ENCODE peak calls at places on chromosome 20, in seven cellular contexts. One of them, this sample, is unnamed.

GRCh38 chr20:15637971-15638754 is 935.1 kb downstream of the KIF16B start:
- DNase-seq in suprapubic skin: no peak
- DNase-seq in natural killer cell: no peak
- DNase-seq in mesothelial cell of epicardium: no peak
- DNase-seq in kidney epithelial cell: peak
- DNase-seq in AG10803: peak
- DNase-seq in A549: no peak
- DNase-seq in this sample: no peak

GRCh38 chr20:59817406-59817805 is 116.0 kb downstream of the SYCP2 start:
- DNase-seq in suprapubic skin: no peak
- DNase-seq in natural killer cell: no peak
- DNase-seq in mesothelial cell of epicardium: peak
- DNase-seq in kidney epithelial cell: no peak
- DNase-seq in AG10803: no peak
- DNase-seq in A549: no peak
- DNase-seq in this sample: no peak

GRCh38 chr20:45857836-45858250 is 429 bp downstream of the ZSWIM3 start:
- DNase-seq in suprapubic skin: no peak
- DNase-seq in natural killer cell: no peak
- DNase-seq in mesothelial cell of epicardium: no peak
- DNase-seq in kidney epithelial cell: no peak
- DNase-seq in AG10803: no peak
- DNase-seq in A549: no peak
- DNase-seq in this sample: no peak

GRCh38 chr20:36886859-36887778 is 11.2 kb downstream of the TLDC2 start:
- DNase-seq in suprapubic skin: peak
- DNase-seq in natural killer cell: peak
- DNase-seq in mesothelial cell of epicardium: peak
- DNase-seq in kidney epithelial cell: no peak
- DNase-seq in AG10803: peak
- DNase-seq in A549: peak
- DNase-seq in this sample: peak

GRCh38 chr20:40689100-40689942 is at the start of gene MAFB:
- DNase-seq in suprapubic skin: peak
- DNase-seq in natural killer cell: peak
- DNase-seq in mesothelial cell of epicardium: peak
- DNase-seq in kidney epithelial cell: peak
- DNase-seq in AG10803: peak
- DNase-seq in A549: peak
- DNase-seq in this sample: peak

GRCh38 chr20:36120991-36121390 is 33.5 kb upstream of the EPB41L1 start:
- DNase-seq in suprapubic skin: no peak
- DNase-seq in natural killer cell: no peak
- DNase-seq in mesothelial cell of epicardium: no peak
- DNase-seq in kidney epithelial cell: no peak
- DNase-seq in AG10803: no peak
- DNase-seq in A549: no peak
- DNase-seq in this sample: no peak

GRCh38 chr20:2246081-2246491 is 49.7 kb upstream of the TGM3 start:
- DNase-seq in suprapubic skin: no peak
- DNase-seq in natural killer cell: no peak
- DNase-seq in mesothelial cell of epicardium: no peak
- DNase-seq in kidney epithelial cell: no peak
- DNase-seq in AG10803: peak
- DNase-seq in A549: no peak
- DNase-seq in this sample: no peak

GRCh38 chr20:43323592-43323991 is 133.9 kb upstream of the PTPRT start:
- DNase-seq in suprapubic skin: no peak
- DNase-seq in natural killer cell: no peak
- DNase-seq in mesothelial cell of epicardium: no peak
- DNase-seq in kidney epithelial cell: no peak
- DNase-seq in AG10803: no peak
- DNase-seq in A549: no peak
- DNase-seq in this sample: no peak

GRCh38 chr20:47315339-47315662 is 41.2 kb downstream of the ZMYND8 start:
- DNase-seq in suprapubic skin: no peak
- DNase-seq in natural killer cell: no peak
- DNase-seq in mesothelial cell of epicardium: no peak
- DNase-seq in kidney epithelial cell: no peak
- DNase-seq in AG10803: peak
- DNase-seq in A549: peak
- DNase-seq in this sample: no peak

GRCh38 chr20:40778894-40779496 is 90.0 kb upstream of the MAFB start:
- DNase-seq in suprapubic skin: no peak
- DNase-seq in natural killer cell: no peak
- DNase-seq in mesothelial cell of epicardium: no peak
- DNase-seq in kidney epithelial cell: no peak
- DNase-seq in AG10803: no peak
- DNase-seq in A549: no peak
- DNase-seq in this sample: no peak

GRCh38 chr20:33079267-33079666 is at the start of gene BPIFB4:
- DNase-seq in suprapubic skin: no peak
- DNase-seq in natural killer cell: no peak
- DNase-seq in mesothelial cell of epicardium: no peak
- DNase-seq in kidney epithelial cell: no peak
- DNase-seq in AG10803: peak
- DNase-seq in A549: no peak
- DNase-seq in this sample: no peak

GRCh38 chr20:51569815-51570741 is 27.6 kb upstream of the NFATC2 start:
- DNase-seq in suprapubic skin: no peak
- DNase-seq in natural killer cell: no peak
- DNase-seq in mesothelial cell of epicardium: no peak
- DNase-seq in kidney epithelial cell: no peak
- DNase-seq in AG10803: no peak
- DNase-seq in A549: peak
- DNase-seq in this sample: no peak

GRCh38 chr20:34708621-34709043 is 4.5 kb downstream of the TP53INP2 start:
- DNase-seq in suprapubic skin: no peak
- DNase-seq in natural killer cell: peak
- DNase-seq in mesothelial cell of epicardium: peak
- DNase-seq in kidney epithelial cell: no peak
- DNase-seq in AG10803: peak
- DNase-seq in A549: peak
- DNase-seq in this sample: peak

GRCh38 chr20:58498445-58499068 is 16.6 kb downstream of the APCDD1L start:
- DNase-seq in suprapubic skin: no peak
- DNase-seq in natural killer cell: no peak
- DNase-seq in mesothelial cell of epicardium: peak
- DNase-seq in kidney epithelial cell: no peak
- DNase-seq in AG10803: no peak
- DNase-seq in A549: no peak
- DNase-seq in this sample: no peak

GRCh38 chr20:51800132-51800721 is 2.1 kb downstream of the SALL4 start:
- DNase-seq in suprapubic skin: peak
- DNase-seq in natural killer cell: peak
- DNase-seq in mesothelial cell of epicardium: peak
- DNase-seq in kidney epithelial cell: no peak
- DNase-seq in AG10803: peak
- DNase-seq in A549: peak
- DNase-seq in this sample: peak

GRCh38 chr20:407953-408842 is at the start of gene RBCK1:
- DNase-seq in suprapubic skin: peak
- DNase-seq in natural killer cell: peak
- DNase-seq in mesothelial cell of epicardium: peak
- DNase-seq in kidney epithelial cell: no peak
- DNase-seq in AG10803: peak
- DNase-seq in A549: peak
- DNase-seq in this sample: peak

GRCh38 chr20:408843-409696 is 971 bp downstream of the RBCK1 start:
- DNase-seq in suprapubic skin: no peak
- DNase-seq in natural killer cell: no peak
- DNase-seq in mesothelial cell of epicardium: no peak
- DNase-seq in kidney epithelial cell: no peak
- DNase-seq in AG10803: no peak
- DNase-seq in A549: no peak
- DNase-seq in this sample: no peak

GRCh38 chr20:406200-407096 is 1.7 kb upstream of the RBCK1 start:
- DNase-seq in suprapubic skin: no peak
- DNase-seq in natural killer cell: no peak
- DNase-seq in mesothelial cell of epicardium: no peak
- DNase-seq in kidney epithelial cell: no peak
- DNase-seq in AG10803: no peak
- DNase-seq in A549: no peak
- DNase-seq in this sample: no peak

GRCh38 chr20:409697-410559 is 1.8 kb downstream of the RBCK1 start:
- DNase-seq in suprapubic skin: no peak
- DNase-seq in natural killer cell: no peak
- DNase-seq in mesothelial cell of epicardium: no peak
- DNase-seq in kidney epithelial cell: no peak
- DNase-seq in AG10803: no peak
- DNase-seq in A549: no peak
- DNase-seq in this sample: no peak

GRCh38 chr20:407097-407952 is 774 bp upstream of the RBCK1 start:
- DNase-seq in suprapubic skin: peak
- DNase-seq in natural killer cell: no peak
- DNase-seq in mesothelial cell of epicardium: peak
- DNase-seq in kidney epithelial cell: peak
- DNase-seq in AG10803: peak
- DNase-seq in A549: peak
- DNase-seq in this sample: peak
- TF ChIP-seq CTCF in suprapubic skin: no peak
- TF ChIP-seq CTCF in natural killer cell: peak
- TF ChIP-seq CTCF in mesothelial cell of epicardium: no peak
- TF ChIP-seq CTCF in kidney epithelial cell: peak
- TF ChIP-seq CTCF in AG10803: peak
- TF ChIP-seq CTCF in A549: peak
- TF ChIP-seq CTCF in this sample: peak

DNA sequence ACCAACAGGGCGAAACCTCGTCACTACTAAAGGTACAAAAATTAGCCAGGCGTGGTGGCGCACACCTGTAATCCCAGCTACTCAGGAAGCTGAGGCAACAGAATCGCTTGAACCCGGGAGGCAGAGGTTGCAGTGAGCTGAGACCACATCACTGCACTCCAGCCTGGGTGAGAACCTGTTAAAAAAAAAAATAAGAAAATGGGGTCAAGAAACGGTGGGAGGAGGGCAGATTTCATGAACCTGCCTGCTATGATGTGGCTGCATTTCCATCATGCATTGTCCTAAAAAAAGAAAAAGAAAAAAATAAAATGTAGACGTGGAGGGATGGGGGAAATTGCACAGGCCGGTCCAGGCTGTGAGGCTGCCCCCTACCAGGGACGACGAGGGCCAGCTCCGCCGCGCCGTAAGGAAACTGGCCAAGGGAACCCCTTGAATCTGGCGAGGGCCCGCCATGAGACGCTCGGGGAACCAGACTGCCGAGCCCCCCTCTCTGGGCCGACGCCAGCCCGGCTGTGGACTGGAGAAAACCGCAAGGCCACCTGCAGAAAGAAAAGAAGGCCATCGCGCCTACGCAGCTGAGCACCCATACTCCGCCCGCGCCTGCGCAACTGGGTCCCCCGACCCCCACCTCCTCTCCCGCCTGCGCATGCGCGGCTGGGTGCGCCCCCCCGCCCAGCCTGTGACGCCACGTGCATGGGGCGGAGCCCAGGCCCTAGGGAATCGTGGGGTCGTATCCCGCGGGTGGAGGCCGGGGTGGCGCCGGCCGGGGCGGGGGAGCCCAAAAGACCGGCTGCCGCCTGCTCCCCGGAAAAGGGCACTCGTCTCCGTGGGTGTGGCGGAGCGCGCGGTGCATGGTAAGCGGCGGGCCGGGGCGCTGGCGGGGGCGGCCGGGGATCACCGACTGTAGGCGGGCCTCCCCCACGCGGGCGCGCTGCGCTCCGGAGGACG is at the start of gene ENTPD6:
- DNase-seq in suprapubic skin: peak
- DNase-seq in natural killer cell: peak
- DNase-seq in mesothelial cell of epicardium: peak
- DNase-seq in kidney epithelial cell: peak
- DNase-seq in AG10803: peak
- DNase-seq in A549: peak
- DNase-seq in this sample: peak
- TF ChIP-seq CTCF in suprapubic skin: no peak
- TF ChIP-seq CTCF in natural killer cell: no peak
- TF ChIP-seq CTCF in mesothelial cell of epicardium: no peak
- TF ChIP-seq CTCF in kidney epithelial cell: peak
- TF ChIP-seq CTCF in AG10803: no peak
- TF ChIP-seq CTCF in A549: peak
- TF ChIP-seq CTCF in this sample: no peak

GRCh38 chr20:49569403-49570115 is 1.6 kb upstream of the PTGIS start:
- DNase-seq in suprapubic skin: peak
- DNase-seq in natural killer cell: no peak
- DNase-seq in mesothelial cell of epicardium: no peak
- DNase-seq in kidney epithelial cell: no peak
- DNase-seq in AG10803: no peak
- DNase-seq in A549: no peak
- DNase-seq in this sample: no peak

GRCh38 chr20:49566401-49566800 is 1.5 kb downstream of the PTGIS start:
- DNase-seq in suprapubic skin: no peak
- DNase-seq in natural killer cell: no peak
- DNase-seq in mesothelial cell of epicardium: no peak
- DNase-seq in kidney epithelial cell: no peak
- DNase-seq in AG10803: no peak
- DNase-seq in A549: no peak
- DNase-seq in this sample: no peak

GRCh38 chr20:49570161-49570827 is 2.4 kb upstream of the PTGIS start:
- DNase-seq in suprapubic skin: peak
- DNase-seq in natural killer cell: no peak
- DNase-seq in mesothelial cell of epicardium: no peak
- DNase-seq in kidney epithelial cell: no peak
- DNase-seq in AG10803: no peak
- DNase-seq in A549: no peak
- DNase-seq in this sample: no peak

GRCh38 chr20:49567421-49568256 is at the start of gene PTGIS:
- DNase-seq in suprapubic skin: peak
- DNase-seq in natural killer cell: no peak
- DNase-seq in mesothelial cell of epicardium: peak
- DNase-seq in kidney epithelial cell: no peak
- DNase-seq in AG10803: no peak
- DNase-seq in A549: no peak
- DNase-seq in this sample: peak

DNA sequence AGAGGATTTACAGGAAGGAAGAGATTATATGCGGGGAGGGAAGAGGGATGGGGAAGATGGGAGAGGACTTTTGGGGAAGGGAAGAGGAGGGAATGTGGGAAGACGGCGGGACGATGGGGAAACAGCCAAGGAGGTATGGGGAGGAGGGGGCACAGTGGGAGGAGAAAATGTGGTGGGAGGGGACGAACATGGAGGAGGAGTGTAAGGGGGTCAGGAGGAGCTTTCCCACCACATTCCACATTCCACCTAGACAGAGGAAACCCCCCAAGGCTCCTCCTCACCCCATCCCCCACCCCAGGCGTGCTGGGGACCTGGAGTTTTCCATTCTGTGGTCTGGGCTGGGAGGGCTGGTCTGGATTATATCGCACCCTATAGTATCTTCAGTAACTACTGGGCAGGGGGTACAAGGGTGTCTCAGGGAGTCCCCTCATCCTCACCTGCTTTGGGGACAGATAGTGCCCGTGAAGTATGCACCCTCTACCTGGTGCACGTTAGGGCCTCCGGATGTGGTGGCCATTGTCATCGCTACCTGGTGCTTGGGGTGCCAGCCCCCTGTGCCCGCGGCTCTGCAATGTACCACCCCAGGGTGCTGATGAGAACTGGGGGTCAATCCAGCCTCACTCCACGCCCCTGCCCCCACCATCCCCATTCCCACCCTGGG is 684 bp upstream of the PTGIS start:
- DNase-seq in suprapubic skin: peak
- DNase-seq in natural killer cell: no peak
- DNase-seq in mesothelial cell of epicardium: peak
- DNase-seq in kidney epithelial cell: no peak
- DNase-seq in AG10803: no peak
- DNase-seq in A549: no peak
- DNase-seq in this sample: no peak
- TF ChIP-seq CTCF in suprapubic skin: no peak
- TF ChIP-seq CTCF in natural killer cell: no peak
- TF ChIP-seq CTCF in mesothelial cell of epicardium: no peak
- TF ChIP-seq CTCF in kidney epithelial cell: no peak
- TF ChIP-seq CTCF in AG10803: no peak
- TF ChIP-seq CTCF in A549: no peak
- TF ChIP-seq CTCF in this sample: no peak

GRCh38 chr20:20407891-20408805 is 40.2 kb downstream of the INSM1 start:
- DNase-seq in suprapubic skin: no peak
- DNase-seq in natural killer cell: no peak
- DNase-seq in mesothelial cell of epicardium: no peak
- DNase-seq in kidney epithelial cell: no peak
- DNase-seq in AG10803: peak
- DNase-seq in A549: peak
- DNase-seq in this sample: no peak
- TF ChIP-seq CTCF in suprapubic skin: no peak
- TF ChIP-seq CTCF in natural killer cell: no peak
- TF ChIP-seq CTCF in mesothelial cell of epicardium: no peak
- TF ChIP-seq CTCF in kidney epithelial cell: no peak
- TF ChIP-seq CTCF in AG10803: peak
- TF ChIP-seq CTCF in A549: peak
- TF ChIP-seq CTCF in this sample: peak

This sample was measured in progenitor cell of endocrine pancreas.